ENCODE peak calls at places on chromosomes 2 and 18, in four cellular contexts. V is HTR-8/SVneo; M is epithelial cell of esophagus; B is activated naive CD8-positive, alpha-beta T cell treated with anti-CD3 and anti-CD28 coated beads, Interleukin-2, amount 50 U/mL, for 16 hours. O is an unnamed sample.

GRCh38 chr2:32825291-32825712 is 121.5 kb upstream of the LTBP1 start:
- DNase-seq in V (no peak), M (peak), B (no peak), O (peak)

GRCh38 chr2:189015378-189015777 is 41.2 kb downstream of the COL3A1 start:
- DNase-seq in V (no peak), M (no peak), B (no peak), O (no peak)

GRCh38 chr2:133497261-133497893 is 70.9 kb downstream of the NCKAP5 start:
- DNase-seq in V (no peak), M (no peak), B (no peak), O (no peak)

GRCh38 chr2:104521247-104521646 is 332.7 kb upstream of the POU3F3 start:
- DNase-seq in V (no peak), M (no peak), B (no peak), O (peak)

GRCh38 chr2:183359867-183360266 is 235.6 kb downstream of the NUP35 start:
- DNase-seq in V (no peak), M (peak), B (no peak), O (no peak)

GRCh38 chr2:219099319-219099718 is 38.6 kb upstream of the IHH start:
- DNase-seq in V (no peak), M (peak), B (no peak), O (no peak)

GRCh38 chr2:98936133-98936916 is at the start of gene CRACDL:
- DNase-seq in V (no peak), M (peak), B (no peak), O (peak)

GRCh38 chr2:9824956-9825720 is 18.1 kb upstream of the TAF1B start:
- DNase-seq in V (no peak), M (no peak), B (no peak), O (no peak)

GRCh38 chr2:74931940-74932339 is 26.5 kb upstream of the POLE4 start:
- DNase-seq in V (no peak), M (no peak), B (no peak), O (no peak)

GRCh38 chr2:121185571-121186074 is 99.4 kb downstream of the TFCP2L1 start:
- DNase-seq in V (no peak), M (peak), B (no peak), O (peak)

GRCh38 chr2:105536175-105536574 is 137.3 kb upstream of the FHL2 start:
- DNase-seq in V (no peak), M (no peak), B (no peak), O (no peak)

GRCh38 chr2:219469186-219469724 is 29.4 kb upstream of the GMPPA start:
- DNase-seq in V (peak), M (peak), B (no peak), O (peak)

GRCh38 chr2:69815717-69816116 is 13.7 kb upstream of the GMCL1 start:
- DNase-seq in V (no peak), M (no peak), B (no peak), O (peak)

GRCh38 chr2:44952143-44952805 is 10.8 kb downstream of the SIX3 start:
- DNase-seq in V (no peak), M (peak), B (no peak), O (peak)

GRCh38 chr2:2793514-2793913 is 462.4 kb upstream of the MYT1L start:
- DNase-seq in V (no peak), M (no peak), B (no peak), O (no peak)

GRCh38 chr2:131580187-131580586 is 52.5 kb downstream of the CCDC74A start:
- DNase-seq in V (no peak), M (no peak), B (no peak), O (no peak)

GRCh38 chr2:157895531-157895930 is 19.4 kb upstream of the ACVR1 start:
- DNase-seq in V (no peak), M (peak), B (no peak), O (peak)

GRCh38 chr18:77267957-77268356 is 18.3 kb downstream of the GALR1 start:
- DNase-seq in V (no peak), M (no peak), B (no peak), O (no peak)

GRCh38 chr18:3634250-3634939 is 184.4 kb downstream of the TGIF1 start:
- DNase-seq in V (no peak), M (no peak), B (no peak), O (no peak)

GRCh38 chr2:106160786-106161261 is 33.3 kb downstream of the UXS1 start:
- DNase-seq in V (no peak), M (no peak), B (no peak), O (no peak)

GRCh38 chr18:40357536-40357935 is 1597.5 kb upstream of the PIK3C3 start:
- DNase-seq in V (no peak), M (no peak), B (no peak), O (no peak)

GRCh38 chr18:57542801-57543427 is 43.6 kb downstream of the FECH start:
- DNase-seq in V (no peak), M (peak), B (no peak), O (no peak)

GRCh38 chr2:180980943-180981898 is 816 bp downstream of the UBE2E3 start:
- DNase-seq in V (no peak), M (peak), B (no peak), O (peak)

GRCh38 chr18:78565240-78565639 is 414.4 kb upstream of the SALL3 start:
- DNase-seq in V (no peak), M (no peak), B (no peak), O (no peak)

GRCh38 chr2:209476367-209477191 is 52.7 kb downstream of the MAP2 start:
- DNase-seq in V (no peak), M (peak), B (no peak), O (peak)

GRCh38 chr2:196389670-196390069 is 218.3 kb upstream of the STK17B start:
- DNase-seq in V (no peak), M (no peak), B (no peak), O (no peak)

GRCh38 chr2:47253440-47253839 is 98.3 kb upstream of the STPG4 start:
- DNase-seq in V (no peak), M (no peak), B (no peak), O (no peak)

GRCh38 chr18:65415167-65415566 is 335.6 kb upstream of the CDH7 start:
- DNase-seq in V (no peak), M (peak), B (no peak), O (no peak)

O was measured in Daoy.